ENCODE peak calls at places on chromosomes 7 and 10, in eight cellular contexts. Y is cardiac muscle cell; W is GM23248; U is naive thymus-derived CD4-positive, alpha-beta T cell; R is NB4; L is gastrocnemius medialis; D is A549; S is A673. I is an unnamed sample.

GRCh38 chr10:132912685-132913558 is 29.4 kb downstream of the CFAP46 start:
- DNase-seq in U (no peak), R (no peak), S (no peak), D (no peak), Y (peak), W (no peak), L (no peak), I (no peak)

GRCh38 chr10:70814126-70814525 is 1.6 kb upstream of the SGPL1 start:
- DNase-seq in W (no peak), D (no peak), Y (no peak), S (no peak), R (no peak), L (no peak), U (no peak), I (no peak)

GRCh38 chr7:100434297-100435144 is 1.8 kb downstream of the PPP1R35 start:
- DNase-seq in W (no peak), Y (no peak), U (no peak), S (no peak), D (no peak), L (no peak), R (peak), I (no peak)

GRCh38 chr7:82598958-82599357 is 155.4 kb upstream of the CACNA2D1 start:
- DNase-seq in Y (no peak), W (peak), D (no peak), R (peak), L (no peak), S (peak), U (no peak), I (no peak)

GRCh38 chr10:11823122-11823988 is at the start of gene PROSER2:
- DNase-seq in S (peak), D (peak), L (no peak), R (peak), W (peak), Y (peak), U (peak), I (peak)

GRCh38 chr10:43230101-43230908 is 36.6 kb downstream of the RASGEF1A start:
- DNase-seq in S (no peak), D (no peak), U (peak), L (peak), R (no peak), Y (no peak), W (no peak), I (no peak)

GRCh38 chr10:11678074-11678793 is 63.9 kb upstream of the ECHDC3 start:
- DNase-seq in L (no peak), D (no peak), W (peak), S (no peak), R (peak), Y (no peak), U (no peak), I (no peak)

GRCh38 chr10:84846646-84847045 is 518.3 kb downstream of the CCSER2 start:
- DNase-seq in Y (no peak), S (no peak), W (no peak), D (no peak), U (no peak), L (no peak), R (no peak), I (no peak)

GRCh38 chr10:48400850-48401220 is 94.4 kb downstream of the MAPK8 start:
- DNase-seq in S (no peak), U (no peak), L (no peak), Y (no peak), D (no peak), R (no peak), W (no peak), I (no peak)

GRCh38 chr7:158473238-158473637 is 114.4 kb downstream of the PTPRN2 start:
- DNase-seq in S (no peak), L (no peak), R (no peak), D (no peak), Y (no peak), U (no peak), W (no peak), I (no peak)

GRCh38 chr10:98098247-98098646 is 36.2 kb upstream of the R3HCC1L start:
- DNase-seq in L (no peak), S (no peak), W (no peak), D (no peak), Y (no peak), U (no peak), R (no peak), I (no peak)

GRCh38 chr10:22682237-22683192 is 31.9 kb downstream of the PIP4K2A start:
- DNase-seq in L (no peak), U (no peak), W (peak), D (peak), Y (peak), R (peak), S (no peak), I (peak)

GRCh38 chr10:86665218-86665607 is 3.1 kb upstream of the LDB3 start:
- DNase-seq in W (no peak), R (peak), D (no peak), L (no peak), Y (no peak), U (no peak), S (no peak), I (no peak)

GRCh38 chr10:86665868-86666267 is 2.4 kb upstream of the LDB3 start:
- DNase-seq in D (no peak), L (peak), Y (peak), W (no peak), U (no peak), R (no peak), S (no peak), I (no peak)

GRCh38 chr10:86667421-86668181 is 710 bp upstream of the LDB3 start:
- DNase-seq in W (no peak), Y (no peak), U (no peak), R (no peak), D (no peak), L (peak), S (no peak), I (no peak)

GRCh38 chr10:86664370-86665217 is 3.7 kb upstream of the LDB3 start:
- DNase-seq in R (peak), D (no peak), Y (peak), U (no peak), S (no peak), L (peak), W (no peak), I (no peak)

DNA sequence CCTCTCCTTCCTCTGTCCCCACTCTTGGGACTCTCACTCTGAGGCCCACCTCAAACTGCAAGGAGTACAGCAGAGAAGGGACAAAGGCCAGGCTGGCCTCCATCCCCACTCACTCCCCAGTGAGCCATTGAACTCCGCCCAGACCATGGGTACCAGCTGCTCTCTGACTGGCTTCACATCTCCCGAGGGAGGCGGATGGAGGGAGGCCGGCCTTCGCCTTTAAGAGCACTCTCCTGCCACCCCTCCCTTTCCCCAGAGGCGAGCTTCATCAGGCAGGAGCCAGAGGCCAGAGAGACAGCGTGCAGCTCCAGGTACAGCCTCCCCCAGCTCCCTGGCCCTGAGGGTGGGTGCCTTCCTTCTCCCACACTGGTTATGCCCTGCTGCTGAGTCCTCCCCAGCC is 1.8 kb upstream of the LDB3 start:
- DNase-seq in S (no peak), W (no peak), R (no peak), L (peak), D (no peak), U (no peak), Y (no peak), I (no peak)
- H3K4me3 ChIP-seq in S (no peak), W (no peak), R (no peak), L (no peak), D (no peak), U (no peak), Y (no peak), I (no peak)

GRCh38 chr7:123624527-123625183 is 23.0 kb downstream of the ASB15 start:
- DNase-seq in D (peak), W (peak), L (peak), S (peak), R (peak), Y (no peak), U (peak), I (peak)

GRCh38 chr7:123627859-123628258 is 26.2 kb downstream of the ASB15 start:
- DNase-seq in S (no peak), R (no peak), L (no peak), U (no peak), W (no peak), D (no peak), Y (no peak), I (no peak)

GRCh38 chr7:123625254-123625653 is 23.6 kb downstream of the ASB15 start:
- DNase-seq in S (no peak), Y (no peak), D (no peak), W (no peak), R (no peak), U (no peak), L (no peak), I (no peak)

GRCh38 chr7:123621707-123622106 is 20.1 kb downstream of the ASB15 start:
- DNase-seq in W (no peak), S (no peak), R (no peak), D (no peak), L (peak), U (no peak), Y (no peak), I (no peak)

GRCh38 chr7:123622660-123623386 is 21.2 kb downstream of the ASB15 start:
- DNase-seq in U (no peak), W (no peak), L (peak), Y (peak), S (no peak), D (no peak), R (no peak), I (no peak)
- H3K4me3 ChIP-seq in U (no peak), W (no peak), L (no peak), Y (no peak), S (no peak), D (no peak), R (no peak), I (no peak)

GRCh38 chr10:87872828-87873227 is 9.4 kb downstream of the PTEN start:
- DNase-seq in U (no peak), W (no peak), R (no peak), S (no peak), D (no peak), L (no peak), Y (no peak), I (no peak)

GRCh38 chr10:87873656-87874055 is 10.2 kb downstream of the PTEN start:
- DNase-seq in R (no peak), Y (no peak), S (no peak), L (no peak), W (no peak), U (no peak), D (no peak), I (no peak)

GRCh38 chr10:87870154-87870553 is 6.7 kb downstream of the PTEN start:
- DNase-seq in D (no peak), R (no peak), U (no peak), S (no peak), W (no peak), L (no peak), Y (no peak), I (no peak)

GRCh38 chr10:87878664-87879459 is 15.4 kb downstream of the PTEN start:
- DNase-seq in D (no peak), R (peak), L (no peak), W (no peak), S (peak), Y (no peak), U (no peak), I (no peak)

DNA sequence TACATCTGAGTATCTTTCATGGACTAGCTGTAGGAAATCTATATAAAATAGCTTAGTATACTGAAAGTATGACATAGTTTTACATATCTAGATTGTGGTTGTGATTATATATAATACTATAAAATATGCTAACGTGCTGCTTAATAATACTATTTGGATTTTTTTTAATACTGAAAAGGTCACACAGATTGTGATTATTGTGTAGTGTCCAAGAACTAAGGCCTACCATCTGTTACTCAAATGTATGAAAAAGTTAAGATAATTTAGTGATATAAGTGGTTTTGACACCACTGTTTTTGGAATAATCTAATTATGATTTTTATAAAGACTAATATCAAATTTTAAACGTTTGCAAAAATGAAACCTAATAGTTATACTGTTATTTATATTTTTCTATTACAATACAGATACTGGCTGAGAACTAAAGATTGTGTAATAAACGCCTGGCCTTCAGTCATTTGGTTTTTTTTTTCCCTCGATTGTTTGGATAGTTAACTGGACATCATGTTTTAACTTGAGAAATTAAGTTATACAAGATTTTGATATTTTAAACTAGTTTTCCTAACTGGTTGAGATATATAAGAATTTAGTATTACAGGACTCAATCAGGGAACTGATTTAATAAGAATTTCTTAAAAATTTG is 12.6 kb downstream of the PTEN start:
- DNase-seq in W (peak), S (no peak), U (no peak), L (no peak), D (no peak), Y (no peak), R (no peak), I (no peak)
- H3K4me3 ChIP-seq in W (peak), S (no peak), U (no peak), L (no peak), D (no peak), Y (no peak), R (no peak), I (no peak)

GRCh38 chr10:18005781-18006456 is 54.2 kb downstream of the SLC39A12 start:
- DNase-seq in S (peak), L (no peak), W (peak), D (no peak), U (no peak), R (no peak), Y (no peak), I (no peak)
- H3K4me3 ChIP-seq in S (no peak), L (no peak), W (peak), D (no peak), U (no peak), R (no peak), Y (no peak), I (no peak)

GRCh38 chr10:28285816-28286215 is 17.0 kb downstream of the MPP7 start:
- DNase-seq in D (no peak), S (no peak), L (no peak), W (no peak), R (no peak), U (no peak), Y (no peak), I (no peak)

GRCh38 chr10:28284126-28284525 is 18.7 kb downstream of the MPP7 start:
- DNase-seq in Y (no peak), U (no peak), R (no peak), D (no peak), S (no peak), L (no peak), W (no peak), I (no peak)

GRCh38 chr10:28281726-28282325 is 21.0 kb downstream of the MPP7 start:
- DNase-seq in S (no peak), U (no peak), R (no peak), L (no peak), Y (no peak), W (no peak), D (no peak), I (no peak)

GRCh38 chr10:28282341-28282740 is 20.5 kb downstream of the MPP7 start:
- DNase-seq in W (no peak), Y (no peak), R (no peak), U (no peak), L (no peak), D (no peak), S (no peak), I (no peak)

GRCh38 chr10:28283251-28283650 is 19.6 kb downstream of the MPP7 start:
- DNase-seq in R (no peak), S (no peak), Y (no peak), D (no peak), L (no peak), U (no peak), W (no peak), I (no peak)
- H3K4me3 ChIP-seq in R (no peak), S (no peak), Y (no peak), D (no peak), L (no peak), U (no peak), W (no peak), I (no peak)

DNA sequence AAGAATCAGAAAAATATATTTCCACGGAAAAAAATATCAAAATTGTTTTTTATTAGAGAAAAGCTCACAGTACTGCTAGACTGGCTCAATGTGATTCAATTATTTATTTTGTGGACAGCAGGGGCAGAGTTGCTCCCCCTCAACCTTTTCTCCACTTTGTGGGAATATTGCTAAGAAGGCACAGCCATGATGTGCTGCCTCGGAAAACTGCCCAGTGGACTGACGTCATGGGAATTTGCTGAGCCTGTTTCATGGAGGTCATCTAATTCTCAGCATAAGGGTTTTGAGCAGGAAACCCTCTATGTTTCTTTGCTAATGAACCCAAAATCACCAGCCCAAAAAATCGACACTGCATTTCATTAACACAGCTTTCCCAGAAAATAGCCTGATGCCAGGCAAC is 228.8 kb upstream of the FAM3C start:
- DNase-seq in S (no peak), U (no peak), W (peak), Y (no peak), D (no peak), L (no peak), R (no peak), I (no peak)
- H3K4me3 ChIP-seq in S (no peak), U (no peak), W (no peak), Y (no peak), D (no peak), L (no peak), R (no peak), I (no peak)

DNA sequence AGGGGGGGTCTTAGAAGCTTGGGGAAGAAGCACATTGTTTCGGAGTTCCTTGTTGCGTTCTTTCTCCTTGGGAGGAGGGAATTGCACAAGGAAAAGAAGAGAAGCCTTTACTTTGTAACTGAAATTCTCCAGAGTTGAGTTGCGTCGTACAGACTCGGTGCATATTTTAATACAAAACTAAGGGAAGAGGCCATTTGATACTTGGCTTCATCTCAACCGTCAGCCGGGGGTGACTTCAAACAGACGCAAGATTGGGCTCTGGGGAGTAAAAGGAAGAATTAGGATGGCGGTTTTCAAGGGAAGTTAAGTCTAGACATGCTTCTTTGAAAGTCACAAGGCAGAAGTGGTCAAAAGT is 1.5 kb downstream of the PRR15 start:
- DNase-seq in U (no peak), S (peak), L (no peak), W (peak), R (peak), Y (no peak), D (no peak), I (no peak)
- H3K4me3 ChIP-seq in U (no peak), S (peak), L (peak), W (peak), R (peak), Y (peak), D (peak), I (no peak)

GRCh38 chr10:99982728-99983127 is 27.0 kb downstream of the DNMBP start:
- DNase-seq in L (no peak), S (no peak), W (no peak), R (no peak), Y (no peak), D (no peak), U (no peak), I (no peak)

GRCh38 chr10:99984201-99984600 is 25.5 kb downstream of the DNMBP start:
- DNase-seq in R (no peak), S (peak), D (no peak), L (no peak), W (peak), U (no peak), Y (no peak), I (no peak)

GRCh38 chr10:99984635-99985034 is 25.1 kb downstream of the DNMBP start:
- DNase-seq in D (no peak), L (no peak), U (no peak), W (no peak), R (no peak), Y (no peak), S (no peak), I (no peak)

GRCh38 chr10:99981581-99982199 is 28.1 kb downstream of the DNMBP start:
- DNase-seq in L (no peak), W (peak), D (no peak), Y (no peak), S (peak), R (no peak), U (no peak), I (no peak)

GRCh38 chr10:99983280-99983988 is 26.3 kb downstream of the DNMBP start:
- DNase-seq in Y (no peak), D (no peak), S (no peak), U (no peak), W (peak), R (no peak), L (peak), I (no peak)
- H3K4me3 ChIP-seq in Y (no peak), D (no peak), S (no peak), U (no peak), W (peak), R (no peak), L (peak), I (no peak)